ENCODE peak calls at places on chromosomes 5 and 9, in seven cellular contexts. Z is CD8-positive, alpha-beta memory T cell; R is tibial nerve; E is effector memory CD4-positive, alpha-beta T cell; I is CD4-positive, alpha-beta memory T cell; D is gastrocnemius medialis; H is uterus. V is an unnamed sample.
A peak's percentile ranks its signal among the peaks of the same experiment; 100 is the strongest.

GRCh38 chr5:90113108-90113507 is 296.4 kb downstream of the CETN3 start:
- DNase-seq in D (no peak), E (no peak), H (no peak), R (no peak), I (no peak), Z (no peak), V (no peak)

GRCh38 chr5:173196133-173196952 is 38.7 kb downstream of the NKX2-5 start:
- DNase-seq in R (peak; percentile 4), D (no peak), I (no peak), H (no peak), Z (no peak), E (no peak), V (no peak)

GRCh38 chr9:29730096-29730621 is 2156.9 kb upstream of the C9orf72 start:
- DNase-seq in E (no peak), I (no peak), D (no peak), Z (no peak), H (no peak), R (no peak), V (no peak)

GRCh38 chr5:89929834-89930233 is 479.7 kb downstream of the CETN3 start:
- DNase-seq in R (no peak), D (no peak), Z (no peak), I (no peak), H (no peak), E (no peak), V (no peak)

GRCh38 chr5:115387816-115388215 is 91.4 kb upstream of the CCDC112 start:
- DNase-seq in R (no peak), D (no peak), I (no peak), H (no peak), E (no peak), Z (no peak), V (no peak)

GRCh38 chr5:101783241-101784095 is 512.6 kb downstream of the SLCO4C1 start:
- DNase-seq in I (no peak), Z (no peak), R (no peak), H (no peak), E (no peak), D (no peak), V (no peak)

GRCh38 chr5:43192558-43193170 is 639 bp downstream of the NIM1K start:
- DNase-seq in H (no peak), Z (peak; percentile 29), E (no peak), D (peak; percentile 4), R (no peak), I (no peak), V (no peak)

GRCh38 chr9:37083654-37084053 is 36.7 kb upstream of the ZCCHC7 start:
- DNase-seq in E (no peak), I (no peak), D (no peak), R (no peak), H (no peak), Z (no peak), V (no peak)

GRCh38 chr5:88692979-88693932 is 189.7 kb downstream of the MEF2C start:
- DNase-seq in D (no peak), H (no peak), E (no peak), I (no peak), R (no peak), Z (no peak), V (no peak)

GRCh38 chr5:126383246-126383645 is 40.0 kb upstream of the GRAMD2B start:
- DNase-seq in I (no peak), E (no peak), R (no peak), D (no peak), Z (no peak), H (no peak), V (no peak)

GRCh38 chr5:146341854-146342253 is 3.2 kb downstream of the POU4F3 start:
- DNase-seq in E (no peak), I (no peak), D (no peak), H (no peak), Z (no peak), R (no peak), V (no peak)

GRCh38 chr5:148687427-148687826 is 33.1 kb upstream of the HTR4 start:
- DNase-seq in E (no peak), R (no peak), I (no peak), Z (no peak), D (no peak), H (no peak), V (no peak)

GRCh38 chr5:172274951-172275753 is 8.4 kb downstream of the UBTD2 start:
- DNase-seq in D (no peak), R (no peak), Z (peak; percentile 21), H (no peak), I (peak; percentile 85), E (peak; percentile 32), V (peak; percentile 9)

GRCh38 chr5:67115804-67116203 is 80.8 kb downstream of the CD180 start:
- DNase-seq in Z (no peak), I (no peak), E (no peak), H (no peak), D (no peak), R (no peak), V (no peak)

GRCh38 chr5:67119010-67119409 is 77.6 kb downstream of the CD180 start:
- DNase-seq in E (no peak), D (no peak), Z (no peak), R (no peak), H (no peak), I (no peak), V (no peak)

GRCh38 chr5:67111779-67112178 is 84.8 kb downstream of the CD180 start:
- DNase-seq in Z (no peak), D (no peak), E (no peak), I (no peak), R (no peak), H (no peak), V (no peak)

GRCh38 chr5:67118050-67118620 is 78.5 kb downstream of the CD180 start:
- DNase-seq in Z (no peak), D (no peak), E (no peak), R (no peak), I (no peak), H (no peak), V (no peak)

GRCh38 chr5:67115238-67115637 is 81.4 kb downstream of the CD180 start:
- DNase-seq in D (no peak), H (no peak), Z (no peak), R (no peak), E (no peak), I (no peak), V (no peak)
- H3K36me3 ChIP-seq in D (peaks cover 50% of the 10 kb centered on the region), H (no peaks in the 10 kb centered on the region), Z (no peaks in the 10 kb centered on the region), R (no peaks in the 10 kb centered on the region), E (peaks cover 15% of the 10 kb centered on the region), I (peaks cover 10% of the 10 kb centered on the region), V (peaks cover 4% of the 10 kb centered on the region)

GRCh38 chr5:74643160-74643562 is 2.6 kb upstream of the ENC1 start:
- DNase-seq in E (no peak), H (no peak), D (no peak), R (no peak), Z (no peak), I (no peak), V (no peak)
- H3K27ac ChIP-seq in E (no peak overlapping the region), H (no peak overlapping the region), D (no peak overlapping the region), R (no peak overlapping the region), Z (no peak overlapping the region), I (no peak overlapping the region), V (no peak overlapping the region)

DNA sequence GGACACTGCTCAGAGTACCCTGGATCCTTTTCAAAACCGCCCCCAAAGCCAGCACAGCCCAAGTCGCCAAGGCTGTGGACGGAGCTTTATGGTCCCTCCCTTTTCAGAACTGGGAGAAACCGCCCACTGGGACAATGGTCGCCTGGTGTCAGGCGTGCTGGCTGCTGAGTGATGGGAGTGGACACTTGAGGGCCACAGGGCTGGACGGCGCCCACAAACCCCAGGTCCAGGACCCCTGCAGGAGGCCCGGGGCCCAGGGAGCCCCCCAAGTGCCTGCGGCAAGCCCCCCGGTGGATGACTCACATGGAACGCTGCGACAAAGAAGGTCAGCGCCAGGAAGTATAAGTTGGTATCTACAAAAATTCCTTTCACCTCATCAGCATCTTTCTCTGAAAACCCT is 10.9 kb downstream of the CLPTM1L start:
- DNase-seq in Z (no peak), R (no peak), D (no peak), I (no peak), E (no peak), H (no peak), V (no peak)
- H3K36me3 ChIP-seq in Z (peaks cover 73% of the 10 kb centered on the region), R (peaks cover 6% of the 10 kb centered on the region), D (peaks cover 88% of the 10 kb centered on the region), I (peaks cover 83% of the 10 kb centered on the region), E (peaks cover 87% of the 10 kb centered on the region), H (no peaks in the 10 kb centered on the region), V (peaks cover 21% of the 10 kb centered on the region)

GRCh38 chr9:125631391-125632085 is 75.5 kb downstream of the MAPKAP1 start:
- DNase-seq in D (no peak), R (no peak), I (peak; percentile 39), H (no peak), Z (peak; percentile 9), E (no peak), V (no peak)
- H3K27ac ChIP-seq in D (no peak overlapping the region), R (no peak overlapping the region), I (no peak overlapping the region), H (no peak overlapping the region), Z (no peak overlapping the region), E (no peak overlapping the region), V (no peak overlapping the region)

GRCh38 chr9:99031994-99032393 is 72.9 kb upstream of the TGFBR1 start:
- DNase-seq in Z (no peak), R (no peak), I (no peak), H (no peak), D (no peak), E (no peak), V (no peak)
- H3K36me3 ChIP-seq in Z (no peaks in the 10 kb centered on the region), R (no peaks in the 10 kb centered on the region), I (no peaks in the 10 kb centered on the region), H (no peaks in the 10 kb centered on the region), D (no peaks in the 10 kb centered on the region), E (no peaks in the 10 kb centered on the region), V (no peaks in the 10 kb centered on the region)